ENCODE peak calls at places on chromosomes 1 and 21, in ten cellular contexts. V is fibroblast of mammary gland; G is heart right ventricle; F is kidney; X is CD4-positive, alpha-beta T cell; I is GM20000; C is psoas muscle; L is WERI-Rb-1; T is astrocyte of the spinal cord; D is upper lobe of right lung. Y is an unnamed sample.

GRCh38 chr1:160522622-160523345 is at the start of gene SLAMF6:
- DNase-seq in V (no peak), G (no peak), F (no peak), X (peak), I (peak), C (no peak), L (no peak), T (no peak), D (no peak), Y (no peak)

GRCh38 chr1:173255214-173255813 is 48.2 kb upstream of the TNFSF4 start:
- DNase-seq in V (peak), G (no peak), F (no peak), X (no peak), I (no peak), C (no peak), L (peak), T (peak), D (no peak), Y (no peak)

GRCh38 chr1:180925471-180926051 is 12.9 kb downstream of the KIAA1614 start:
- DNase-seq in V (no peak), G (peak), F (peak), X (no peak), I (no peak), C (no peak), L (peak), T (no peak), D (no peak), Y (peak)

GRCh38 chr1:228434674-228435073 is 18.0 kb upstream of the TRIM17 start:
- DNase-seq in V (peak), G (no peak), F (no peak), X (no peak), I (no peak), C (no peak), L (no peak), T (no peak), D (no peak), Y (no peak)

GRCh38 chr1:62426238-62426637 is 10.6 kb upstream of the USP1 start:
- DNase-seq in V (no peak), G (no peak), F (no peak), X (no peak), I (no peak), C (no peak), L (no peak), T (no peak), D (no peak), Y (no peak)

GRCh38 chr1:213984387-213985180 is 3.2 kb upstream of the PROX1 start:
- DNase-seq in V (no peak), G (no peak), F (no peak), X (no peak), I (peak), C (no peak), L (no peak), T (no peak), D (no peak), Y (no peak)

GRCh38 chr21:45080639-45081414 is 6.4 kb downstream of the ADARB1 start:
- DNase-seq in V (peak), G (no peak), F (no peak), X (peak), I (no peak), C (no peak), L (no peak), T (peak), D (no peak), Y (no peak)

GRCh38 chr1:5750186-5751170 is 241.7 kb downstream of the NPHP4 start:
- DNase-seq in V (no peak), G (no peak), F (no peak), X (no peak), I (no peak), C (no peak), L (no peak), T (no peak), D (peak), Y (no peak)

GRCh38 chr1:218846166-218846565 is 327.5 kb upstream of the LYPLAL1 start:
- DNase-seq in V (peak), G (no peak), F (no peak), X (no peak), I (no peak), C (no peak), L (no peak), T (no peak), D (no peak), Y (no peak)

GRCh38 chr1:42680921-42681683 is 1.1 kb upstream of the YBX1 start:
- DNase-seq in V (peak), G (no peak), F (no peak), X (peak), I (peak), C (no peak), L (no peak), T (peak), D (no peak), Y (no peak)

GRCh38 chr1:175471039-175471800 is 272.2 kb downstream of the TNR start:
- DNase-seq in V (peak), G (no peak), F (no peak), X (no peak), I (no peak), C (no peak), L (no peak), T (peak), D (no peak), Y (no peak)

GRCh38 chr1:162571696-162572095 is 10.2 kb downstream of the UAP1 start:
- DNase-seq in V (no peak), G (no peak), F (no peak), X (no peak), I (no peak), C (no peak), L (no peak), T (no peak), D (no peak), Y (no peak)

GRCh38 chr1:22709227-22709626 is 1.4 kb upstream of the EPHB2 start:
- DNase-seq in V (no peak), G (no peak), F (no peak), X (no peak), I (no peak), C (no peak), L (peak), T (no peak), D (no peak), Y (no peak)

GRCh38 chr21:32333953-32334673 is 35.5 kb downstream of the MRAP start:
- DNase-seq in V (no peak), G (no peak), F (no peak), X (no peak), I (no peak), C (no peak), L (no peak), T (no peak), D (no peak), Y (no peak)

GRCh38 chr1:209767706-209768105 is 11.9 kb downstream of the TRAF3IP3 start:
- DNase-seq in V (no peak), G (no peak), F (no peak), X (no peak), I (no peak), C (no peak), L (no peak), T (no peak), D (no peak), Y (no peak)

GRCh38 chr1:62725255-62725654 is 37.1 kb upstream of the DOCK7 start:
- DNase-seq in V (peak), G (no peak), F (no peak), X (no peak), I (peak), C (no peak), L (no peak), T (peak), D (no peak), Y (no peak)

GRCh38 chr1:45563843-45564242 is 13.2 kb downstream of the AKR1A1 start:
- DNase-seq in V (no peak), G (no peak), F (no peak), X (no peak), I (no peak), C (no peak), L (no peak), T (no peak), D (no peak), Y (no peak)

GRCh38 chr1:93617670-93618488 is 63.8 kb downstream of the BCAR3 start:
- DNase-seq in V (no peak), G (no peak), F (peak), X (no peak), I (no peak), C (no peak), L (no peak), T (no peak), D (no peak), Y (no peak)

GRCh38 chr1:37038079-37038702 is 3.9 kb upstream of the GRIK3 start:
- DNase-seq in V (peak), G (no peak), F (no peak), X (no peak), I (no peak), C (no peak), L (peak), T (no peak), D (no peak), Y (no peak)

GRCh38 chr21:39180429-39181019 is 2.7 kb downstream of the PSMG1 start:
- DNase-seq in V (no peak), G (no peak), F (no peak), X (no peak), I (no peak), C (no peak), L (no peak), T (no peak), D (no peak), Y (no peak)

GRCh38 chr1:224998185-224998584 is 68.7 kb downstream of the DNAH14 start:
- DNase-seq in V (no peak), G (no peak), F (no peak), X (no peak), I (no peak), C (no peak), L (no peak), T (no peak), D (no peak), Y (no peak)

GRCh38 chr1:108610073-108610472 is 50.2 kb downstream of the EEIG2 start:
- DNase-seq in V (no peak), G (no peak), F (no peak), X (no peak), I (no peak), C (no peak), L (no peak), T (peak), D (no peak), Y (no peak)

GRCh38 chr1:54298284-54299033 is 98.5 kb downstream of the MRPL37 start:
- DNase-seq in V (no peak), G (no peak), F (peak), X (no peak), I (no peak), C (no peak), L (no peak), T (peak), D (no peak), Y (no peak)

GRCh38 chr1:63797056-63797726 is 23.4 kb downstream of the ROR1 start:
- DNase-seq in V (peak), G (no peak), F (no peak), X (no peak), I (no peak), C (no peak), L (no peak), T (no peak), D (no peak), Y (no peak)

GRCh38 chr1:40383488-40384412 is 10.2 kb downstream of the SMAP2 start:
- DNase-seq in V (peak), G (no peak), F (no peak), X (no peak), I (no peak), C (no peak), L (no peak), T (peak), D (no peak), Y (no peak)

GRCh38 chr1:167101754-167102153 is 7.9 kb downstream of the STYXL2 start:
- DNase-seq in V (no peak), G (no peak), F (no peak), X (no peak), I (no peak), C (no peak), L (no peak), T (no peak), D (no peak), Y (no peak)

GRCh38 chr1:26154750-26155149 is 4.1 kb upstream of the FAM110D start:
- DNase-seq in V (no peak), G (no peak), F (no peak), X (no peak), I (no peak), C (no peak), L (no peak), T (no peak), D (no peak), Y (peak)

GRCh38 chr1:154943649-154944421 is 7.3 kb upstream of the PMVK start:
- DNase-seq in V (no peak), G (peak), F (no peak), X (peak), I (peak), C (peak), L (peak), T (peak), D (no peak), Y (no peak)

GRCh38 chr21:22855581-22855980 is 1857.4 kb downstream of the NCAM2 start:
- DNase-seq in V (no peak), G (no peak), F (no peak), X (no peak), I (no peak), C (no peak), L (no peak), T (no peak), D (no peak), Y (no peak)

GRCh38 chr1:75719810-75720209 is 4.7 kb upstream of the ACADM start:
- DNase-seq in V (no peak), G (no peak), F (no peak), X (no peak), I (no peak), C (no peak), L (no peak), T (no peak), D (no peak), Y (no peak)

GRCh38 chr1:169321539-169321938 is 46.1 kb downstream of the NME7 start:
- DNase-seq in V (peak), G (no peak), F (no peak), X (no peak), I (no peak), C (no peak), L (no peak), T (peak), D (no peak), Y (no peak)

GRCh38 chr21:29586696-29587095 is 288.0 kb downstream of the BACH1 start:
- DNase-seq in V (no peak), G (no peak), F (no peak), X (no peak), I (no peak), C (no peak), L (no peak), T (no peak), D (no peak), Y (no peak)

GRCh38 chr1:53273526-53273925 is 35.2 kb upstream of the MAGOH start:
- DNase-seq in V (no peak), G (no peak), F (peak), X (no peak), I (no peak), C (no peak), L (no peak), T (no peak), D (no peak), Y (no peak)

GRCh38 chr1:206002833-206003532 is at the start of gene RAB7B:
- DNase-seq in V (peak), G (peak), F (peak), X (no peak), I (no peak), C (peak), L (peak), T (peak), D (peak), Y (no peak)

GRCh38 chr1:196464545-196464944 is 143.7 kb downstream of the KCNT2 start:
- DNase-seq in V (peak), G (no peak), F (no peak), X (no peak), I (no peak), C (no peak), L (no peak), T (peak), D (no peak), Y (no peak)

GRCh38 chr1:53293123-53293522 is 34.7 kb downstream of the LRP8 start:
- DNase-seq in V (peak), G (peak), F (no peak), X (no peak), I (no peak), C (no peak), L (no peak), T (no peak), D (no peak), Y (no peak)

GRCh38 chr1:246074421-246074820 is 432.7 kb downstream of the SMYD3 start:
- DNase-seq in V (no peak), G (no peak), F (no peak), X (no peak), I (no peak), C (no peak), L (no peak), T (no peak), D (no peak), Y (no peak)

GRCh38 chr1:14710331-14710730 is 111.8 kb downstream of the KAZN start:
- DNase-seq in V (no peak), G (no peak), F (peak), X (no peak), I (no peak), C (no peak), L (no peak), T (no peak), D (no peak), Y (no peak)

GRCh38 chr1:60423181-60423780 is 349.7 kb upstream of the C1orf87 start:
- DNase-seq in V (peak), G (no peak), F (no peak), X (no peak), I (no peak), C (no peak), L (peak), T (peak), D (no peak), Y (no peak)

GRCh38 chr1:101820080-101820479 is 176.6 kb downstream of the OLFM3 start:
- DNase-seq in V (peak), G (no peak), F (no peak), X (no peak), I (peak), C (no peak), L (peak), T (peak), D (no peak), Y (no peak)
- TF ChIP-seq CTCF in V (peak), G (peak), F (no peak), X (no peak), I (no peak), C (no peak), L (peak), T (no peak), D (peak), Y (peak)

DNA sequence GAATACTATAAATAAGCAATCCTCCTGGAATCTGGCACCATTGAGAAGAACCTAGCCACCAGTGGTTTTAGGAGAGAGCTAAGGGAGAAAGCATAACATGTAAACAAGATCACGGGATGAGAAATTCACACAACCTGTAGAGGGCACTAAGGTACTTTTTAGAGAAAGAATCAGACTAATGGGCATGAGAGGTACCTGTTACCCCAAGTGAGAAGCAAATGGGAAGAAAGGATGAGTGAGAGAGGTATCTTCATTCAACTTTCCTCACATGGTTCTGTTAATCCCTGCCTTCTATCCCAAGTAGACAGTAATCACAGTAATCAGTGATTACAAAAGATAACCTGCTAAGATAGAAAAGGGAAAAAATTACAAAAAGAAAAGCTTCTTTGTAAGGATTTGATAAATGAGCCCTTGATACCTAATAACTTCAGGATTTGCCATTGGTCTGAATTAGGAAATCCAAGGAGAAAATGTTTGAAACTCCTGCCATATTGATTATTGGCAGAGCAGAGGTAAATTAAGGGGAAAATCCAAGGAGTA is 251.1 kb upstream of the ADGRL2 start:
- DNase-seq in V (peak), G (no peak), F (no peak), X (no peak), I (peak), C (no peak), L (peak), T (peak), D (no peak), Y (no peak)
- TF ChIP-seq CTCF in V (peak), G (peak), F (peak), X (no peak), I (no peak), C (peak), L (peak), T (peak), D (peak), Y (peak)

GRCh38 chr1:65265296-65266271 is 43.8 kb upstream of the DNAJC6 start:
- DNase-seq in V (peak), G (peak), F (peak), X (peak), I (peak), C (no peak), L (peak), T (peak), D (no peak), Y (no peak)
- TF ChIP-seq CTCF in V (peak), G (peak), F (no peak), X (no peak), I (peak), C (no peak), L (peak), T (peak), D (peak), Y (peak)

DNA sequence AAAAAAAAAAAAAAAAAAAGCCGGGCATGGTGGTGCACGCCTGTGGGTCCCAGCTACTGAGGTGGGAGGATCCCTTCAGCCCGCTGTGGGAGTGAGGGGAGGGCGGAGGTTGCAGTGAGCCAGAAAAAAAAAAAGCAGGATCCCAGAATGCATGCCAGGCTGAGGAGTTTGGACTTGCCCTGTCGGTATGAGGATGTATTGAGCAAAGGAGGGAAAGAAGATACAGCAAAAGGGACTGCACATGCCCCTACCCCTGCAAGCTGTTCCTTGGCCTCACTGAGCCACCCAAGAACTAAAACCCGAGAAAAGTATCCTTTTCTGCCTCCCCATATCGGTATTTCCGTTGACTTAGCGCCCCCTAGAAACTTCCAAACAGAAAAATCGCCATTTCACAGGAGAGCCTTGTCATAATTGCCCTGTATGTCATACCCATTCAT is 1.3 kb upstream of the GPATCH4 start:
- DNase-seq in V (peak), G (no peak), F (no peak), X (no peak), I (no peak), C (no peak), L (no peak), T (no peak), D (peak), Y (no peak)
- TF ChIP-seq CTCF in V (peak), G (no peak), F (peak), X (peak), I (peak), C (no peak), L (peak), T (peak), D (peak), Y (peak)

GRCh38 chr1:7561331-7561921 is 209.7 kb upstream of the VAMP3 start:
- DNase-seq in V (peak), G (no peak), F (peak), X (no peak), I (no peak), C (peak), L (peak), T (no peak), D (peak), Y (peak)
- TF ChIP-seq CTCF in V (peak), G (peak), F (no peak), X (no peak), I (peak), C (peak), L (peak), T (peak), D (peak), Y (peak)

GRCh38 chr1:176536588-176536987 is 73.6 kb downstream of the PAPPA2 start:
- DNase-seq in V (no peak), G (no peak), F (no peak), X (no peak), I (no peak), C (no peak), L (no peak), T (no peak), D (no peak), Y (no peak)

GRCh38 chr1:176529395-176529794 is 66.4 kb downstream of the PAPPA2 start:
- DNase-seq in V (no peak), G (no peak), F (no peak), X (no peak), I (no peak), C (no peak), L (no peak), T (no peak), D (no peak), Y (no peak)

GRCh38 chr1:176531896-176532892 is 69.2 kb downstream of the PAPPA2 start:
- DNase-seq in V (no peak), G (no peak), F (no peak), X (no peak), I (no peak), C (no peak), L (no peak), T (no peak), D (no peak), Y (no peak)

GRCh38 chr1:176531036-176531435 is 68.1 kb downstream of the PAPPA2 start:
- DNase-seq in V (no peak), G (no peak), F (no peak), X (no peak), I (no peak), C (no peak), L (no peak), T (no peak), D (no peak), Y (no peak)

DNA sequence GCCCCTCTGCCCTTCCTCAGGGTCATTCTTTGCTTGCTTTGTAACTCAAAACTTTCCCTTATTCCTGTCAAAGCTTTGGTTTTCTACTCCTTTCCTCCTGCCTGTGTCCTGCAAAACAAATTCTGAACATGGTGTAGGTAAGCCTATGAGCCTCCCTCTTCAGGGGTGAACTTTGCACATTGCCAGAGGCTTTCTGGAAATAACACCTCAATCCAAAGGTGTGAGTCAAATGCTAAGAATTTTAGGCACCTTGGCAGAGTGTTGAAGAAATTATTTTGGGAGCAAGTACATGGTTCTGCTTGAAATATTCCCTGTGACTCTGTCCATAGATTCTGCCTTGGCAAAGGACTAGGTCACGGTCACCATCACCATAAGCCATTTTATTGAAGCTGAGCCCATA is 70.0 kb downstream of the PAPPA2 start:
- DNase-seq in V (no peak), G (no peak), F (no peak), X (no peak), I (no peak), C (no peak), L (no peak), T (no peak), D (no peak), Y (no peak)
- TF ChIP-seq CTCF in V (no peak), G (no peak), F (no peak), X (no peak), I (no peak), C (no peak), L (no peak), T (no peak), D (no peak), Y (no peak)

Y was measured in chondrocyte.